ENCODE peak calls at places on chromosomes 13 and 19, in nine cellular contexts. V, M, I, Z, U, Q, Y, D and P are unnamed samples.

GRCh38 chr19:41913476-41914190 is 14.6 kb downstream of the ERFL start:
- DNase-seq in V (no peak), M (no peak), I (no peak), Z (no peak), U (no peak), Q (no peak), Y (no peak), D (no peak), P (no peak)

GRCh38 chr13:27189192-27189591 is 17.6 kb upstream of the USP12 start:
- DNase-seq in V (no peak), M (no peak), I (no peak), Z (no peak), U (no peak), Q (no peak), Y (no peak), D (no peak), P (no peak)

GRCh38 chr19:45293682-45294081 is 29.0 kb downstream of the CKM start:
- DNase-seq in V (no peak), M (no peak), I (no peak), Z (no peak), U (no peak), Q (no peak), Y (no peak), D (no peak), P (no peak)

GRCh38 chr13:43663474-43664090 is 123.2 kb downstream of the ENOX1 start:
- DNase-seq in V (no peak), M (no peak), I (no peak), Z (no peak), U (peak), Q (peak), Y (no peak), D (no peak), P (no peak)

GRCh38 chr13:94703271-94703670 is 9.1 kb downstream of the SOX21 start:
- DNase-seq in V (no peak), M (no peak), I (no peak), Z (no peak), U (no peak), Q (no peak), Y (no peak), D (no peak), P (no peak)

GRCh38 chr19:29543381-29543780 is 17.6 kb downstream of the VSTM2B start:
- DNase-seq in V (peak), M (no peak), I (no peak), Z (no peak), U (no peak), Q (no peak), Y (no peak), D (no peak), P (no peak)

GRCh38 chr19:30113182-30113581 is 171.1 kb downstream of the URI1 start:
- DNase-seq in V (no peak), M (no peak), I (peak), Z (no peak), U (no peak), Q (no peak), Y (no peak), D (no peak), P (no peak)

GRCh38 chr13:106354961-106355360 is 180.5 kb downstream of the EFNB2 start:
- DNase-seq in V (no peak), M (no peak), I (no peak), Z (no peak), U (no peak), Q (no peak), Y (no peak), D (no peak), P (no peak)

GRCh38 chr13:99303863-99304521 is 3.2 kb downstream of the GPR183 start:
- DNase-seq in V (no peak), M (no peak), I (no peak), Z (no peak), U (no peak), Q (no peak), Y (no peak), D (no peak), P (no peak)

GRCh38 chr19:40422428-40423226 is 3.2 kb downstream of the SERTAD1 start:
- DNase-seq in V (no peak), M (no peak), I (no peak), Z (no peak), U (no peak), Q (no peak), Y (no peak), D (no peak), P (no peak)

GRCh38 chr19:23409392-23410048 is 14.2 kb upstream of the ZNF91 start:
- DNase-seq in V (peak), M (no peak), I (no peak), Z (no peak), U (no peak), Q (no peak), Y (no peak), D (no peak), P (no peak)

GRCh38 chr13:30835442-30835841 is 70.6 kb upstream of the MEDAG start:
- DNase-seq in V (peak), M (peak), I (no peak), Z (no peak), U (no peak), Q (no peak), Y (no peak), D (peak), P (no peak)

GRCh38 chr13:70117506-70117905 is 9.3 kb upstream of the KLHL1 start:
- DNase-seq in V (no peak), M (no peak), I (no peak), Z (no peak), U (no peak), Q (no peak), Y (no peak), D (no peak), P (no peak)

GRCh38 chr13:73284475-73284874 is 225.7 kb downstream of the KLF5 start:
- DNase-seq in V (no peak), M (no peak), I (no peak), Z (no peak), U (no peak), Q (no peak), Y (no peak), D (no peak), P (no peak)

GRCh38 chr19:38079926-38080380 is 144.1 kb downstream of the DPF1 start:
- DNase-seq in V (no peak), M (no peak), I (no peak), Z (no peak), U (peak), Q (peak), Y (no peak), D (no peak), P (no peak)

GRCh38 chr19:38650911-38651584 is 3.6 kb downstream of the ACTN4 start:
- DNase-seq in V (no peak), M (no peak), I (no peak), Z (no peak), U (peak), Q (peak), Y (peak), D (peak), P (peak)

GRCh38 chr13:23643828-23644419 is 73.7 kb downstream of the TNFRSF19 start:
- DNase-seq in V (no peak), M (no peak), I (no peak), Z (no peak), U (no peak), Q (no peak), Y (no peak), D (no peak), P (no peak)

GRCh38 chr19:16417660-16418596 is 53.8 kb downstream of the EPS15L1 start:
- DNase-seq in V (peak), M (peak), I (peak), Z (peak), U (peak), Q (peak), Y (peak), D (peak), P (peak)

GRCh38 chr19:33273065-33273736 is 29.1 kb downstream of the CEBPA start:
- DNase-seq in V (no peak), M (peak), I (no peak), Z (no peak), U (no peak), Q (peak), Y (no peak), D (no peak), P (no peak)

GRCh38 chr19:50213925-50214324 is 10.5 kb downstream of the MYH14 start:
- DNase-seq in V (no peak), M (no peak), I (no peak), Z (no peak), U (no peak), Q (no peak), Y (no peak), D (no peak), P (no peak)

GRCh38 chr19:1106841-1107654 is 3.3 kb downstream of the GPX4 start:
- DNase-seq in V (no peak), M (no peak), I (no peak), Z (no peak), U (no peak), Q (peak), Y (no peak), D (no peak), P (no peak)

GRCh38 chr13:102170295-102170694 is 231.6 kb downstream of the FGF14 start:
- DNase-seq in V (no peak), M (no peak), I (no peak), Z (no peak), U (no peak), Q (no peak), Y (no peak), D (no peak), P (no peak)

GRCh38 chr13:50072676-50073075 is 57.4 kb downstream of the KCNRG start:
- DNase-seq in V (no peak), M (no peak), I (no peak), Z (no peak), U (peak), Q (no peak), Y (no peak), D (no peak), P (no peak)
- TF ChIP-seq CTCF in V (no peak), M (no peak), I (no peak), Z (no peak), U (no peak), Q (no peak), Y (no peak), D (no peak), P (no peak)

GRCh38 chr19:12984683-12985048 is 10.6 kb upstream of the NFIX start:
- DNase-seq in V (no peak), M (no peak), I (no peak), Z (no peak), U (no peak), Q (no peak), Y (no peak), D (no peak), P (no peak)
- H3K4me3 ChIP-seq in V (peak), M (no peak), I (no peak), Z (no peak), U (no peak), Q (no peak), Y (no peak), D (no peak), P (no peak)

GRCh38 chr13:90233933-90234672 is 1113.4 kb upstream of the MIR17HG start:
- DNase-seq in V (no peak), M (no peak), I (no peak), Z (no peak), U (no peak), Q (peak), Y (no peak), D (no peak), P (no peak)
- TF ChIP-seq CTCF in V (no peak), M (no peak), I (no peak), Z (no peak), U (peak), Q (peak), Y (no peak), D (no peak), P (no peak)

GRCh38 chr19:7868326-7868670 is 5.9 kb downstream of the PRR36 start:
- DNase-seq in V (no peak), M (no peak), I (no peak), Z (no peak), U (no peak), Q (peak), Y (no peak), D (peak), P (no peak)
- H3K4me3 ChIP-seq in V (peak), M (peak), I (no peak), Z (peak), U (no peak), Q (no peak), Y (peak), D (no peak), P (no peak)

GRCh38 chr13:49904729-49905456 is 31.2 kb downstream of the SPRYD7 start:
- DNase-seq in V (no peak), M (no peak), I (no peak), Z (no peak), U (no peak), Q (no peak), Y (no peak), D (no peak), P (no peak)

DNA sequence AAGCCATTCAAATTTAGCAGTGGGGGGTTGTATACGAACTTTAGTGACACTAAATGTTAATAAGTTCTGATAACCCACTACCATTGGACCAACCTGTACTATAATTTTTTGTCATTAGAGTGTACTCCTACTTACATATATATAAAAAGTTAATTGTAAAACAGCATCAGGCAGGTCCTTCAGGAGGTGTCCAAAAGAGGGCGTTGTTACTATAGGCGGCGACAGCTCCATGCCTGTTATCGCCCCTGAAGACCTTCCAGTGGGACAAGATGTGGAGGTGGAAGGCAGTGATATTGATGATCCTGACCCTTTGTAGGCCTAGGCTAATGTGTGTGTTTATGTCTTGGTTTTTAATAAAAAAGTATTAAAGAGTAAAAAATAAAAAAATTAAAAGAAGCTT is 27.5 kb downstream of the SPRYD7 start:
- DNase-seq in V (no peak), M (no peak), I (no peak), Z (no peak), U (no peak), Q (no peak), Y (no peak), D (no peak), P (no peak)
- TF ChIP-seq CTCF in V (no peak), M (no peak), I (no peak), Z (no peak), U (no peak), Q (no peak), Y (no peak), D (no peak), P (no peak)

GRCh38 chr19:17766543-17767131 is 15.4 kb downstream of the FCHO1 start:
- DNase-seq in V (peak), M (peak), I (peak), Z (peak), U (peak), Q (peak), Y (peak), D (peak), P (peak)
- H3K4me3 ChIP-seq in V (no peak), M (no peak), I (peak), Z (peak), U (no peak), Q (no peak), Y (no peak), D (no peak), P (no peak)

GRCh38 chr13:108690726-108691125 is 61.3 kb downstream of the MYO16 start:
- DNase-seq in V (no peak), M (no peak), I (no peak), Z (no peak), U (no peak), Q (no peak), Y (no peak), D (no peak), P (no peak)
- TF ChIP-seq CTCF in V (no peak), M (no peak), I (no peak), Z (no peak), U (no peak), Q (no peak), Y (no peak), D (no peak), P (no peak)